ENCODE peak calls at places on chromosome 13, in seven cellular contexts. Z is choroid plexus epithelial cell, E is suprapubic skin, G is upper lobe of left lung, J is heart right ventricle, B is astrocyte of the spinal cord, V is mammary epithelial cell. A is an unnamed sample.

GRCh38 chr13:33752631-33753030 is 65.3 kb upstream of the RFC3 start:
- DNase-seq in G (no peak), Z (no peak), E (no peak), J (no peak), B (no peak), V (no peak), A (no peak)

GRCh38 chr13:46961719-46962118 is 64.9 kb upstream of the HTR2A start:
- DNase-seq in G (no peak), B (peak; percentile 87), Z (peak; percentile 89), E (no peak), J (no peak), V (peak; percentile 81), A (peak; percentile 80)

GRCh38 chr13:110157718-110158117 is 149.2 kb downstream of the COL4A1 start:
- DNase-seq in B (no peak), J (no peak), G (no peak), V (no peak), Z (no peak), E (no peak), A (no peak)

GRCh38 chr13:26067601-26068000 is 15.8 kb upstream of the SHISA2 start:
- DNase-seq in E (no peak), V (no peak), G (no peak), J (no peak), B (no peak), Z (no peak), A (no peak)

GRCh38 chr13:110714798-110715394 is 1.4 kb downstream of the ING1 start:
- DNase-seq in Z (peak; percentile 58), V (no peak), J (peak; percentile 70), B (peak; percentile 47), E (peak; percentile 88), G (peak; percentile 93), A (no peak)

GRCh38 chr13:101751488-101751887 is 299.0 kb downstream of the ITGBL1 start:
- DNase-seq in B (peak; percentile 70), Z (peak; percentile 99), G (no peak), V (peak; percentile 66), E (no peak), J (no peak), A (no peak)

GRCh38 chr13:91389186-91389585 is 9.2 kb upstream of the GPC5 start:
- DNase-seq in E (no peak), V (no peak), B (no peak), J (no peak), G (no peak), Z (no peak), A (no peak)

GRCh38 chr13:45545686-45546409 is 69.7 kb downstream of the ERICH6B start:
- DNase-seq in V (no peak), E (no peak), J (no peak), Z (no peak), B (no peak), G (no peak), A (no peak)

GRCh38 chr13:94435604-94436226 is 43.8 kb downstream of the DCT start:
- DNase-seq in Z (peak; percentile 75), V (peak; percentile 28), J (no peak), E (no peak), G (no peak), B (peak; percentile 67), A (no peak)

GRCh38 chr13:65460136-65460535 is 1770.0 kb downstream of the PCDH9 start:
- DNase-seq in V (no peak), G (no peak), Z (peak; percentile 80), J (no peak), B (peak; percentile 15), E (no peak), A (no peak)

GRCh38 chr13:51714663-51715168 is 89.2 kb downstream of the DHRS12 start:
- DNase-seq in Z (peak; percentile 65), J (no peak), V (peak; percentile 88), E (no peak), B (peak; percentile 64), G (no peak), A (peak; percentile 51)

GRCh38 chr13:25778808-25779207 is 273.0 kb downstream of the SHISA2 start:
- DNase-seq in E (no peak), B (no peak), J (no peak), G (no peak), Z (no peak), V (no peak), A (no peak)

GRCh38 chr13:46392967-46393366 is 5.9 kb upstream of the RUBCNL start:
- DNase-seq in E (no peak), J (no peak), B (peak; percentile 27), Z (no peak), G (no peak), V (peak; percentile 25), A (peak; percentile 71)

GRCh38 chr13:110626510-110626909 is 11.2 kb downstream of the NAXD start:
- DNase-seq in V (no peak), E (no peak), B (no peak), G (no peak), J (no peak), Z (no peak), A (no peak)

GRCh38 chr13:46606915-46607413 is 54.0 kb downstream of the LRCH1 start:
- DNase-seq in E (no peak), J (no peak), V (no peak), G (no peak), B (no peak), Z (no peak), A (no peak)

GRCh38 chr13:87884874-87885273 is 213.7 kb downstream of the SLITRK5 start:
- DNase-seq in J (no peak), V (no peak), G (no peak), Z (peak; percentile 2), E (no peak), B (peak; percentile 52), A (no peak)

GRCh38 chr13:28181413-28181812 is 43.1 kb downstream of the PAN3 start:
- DNase-seq in E (no peak), V (peak; percentile 90), Z (peak; percentile 60), J (no peak), G (no peak), B (peak; percentile 29), A (no peak)

DNA sequence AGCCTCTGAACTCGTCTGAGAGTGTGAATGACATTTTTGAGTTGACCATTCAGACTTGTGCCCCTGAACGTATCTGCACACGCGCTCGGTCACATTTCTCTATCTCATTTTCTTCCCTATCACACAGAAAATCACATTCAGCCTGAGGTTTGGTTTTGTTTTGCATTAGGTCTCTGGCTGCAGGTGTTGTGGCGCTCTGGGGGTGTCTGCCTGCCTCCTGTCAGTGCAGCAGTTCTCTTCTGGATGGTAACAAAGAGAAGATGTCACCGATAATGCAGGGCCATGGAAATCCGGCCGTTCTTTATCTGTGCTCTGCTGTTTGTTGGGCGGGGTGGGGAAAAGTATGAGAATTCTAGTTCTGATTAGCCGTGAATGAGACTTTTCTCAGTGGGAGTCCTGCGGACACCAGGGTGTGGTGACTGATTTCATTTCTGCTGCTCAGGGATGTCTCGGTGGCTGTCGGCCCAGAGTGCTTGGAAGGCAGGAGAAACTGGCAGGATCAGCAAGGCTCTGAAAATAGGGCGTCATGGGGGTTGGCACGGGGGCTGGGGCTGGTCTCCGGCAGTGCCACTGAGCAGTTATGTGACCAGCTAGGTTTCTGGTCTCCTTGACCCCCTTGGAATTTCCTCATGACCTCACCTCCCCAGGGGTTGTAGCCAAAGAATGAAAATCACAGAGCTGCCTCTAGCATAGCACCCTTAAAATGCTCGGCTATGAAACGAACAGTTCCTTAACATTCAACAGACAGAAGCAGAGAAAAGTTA is 5.1 kb downstream of the RNF113B start:
- DNase-seq in J (peak; percentile 39), B (peak; percentile 59), V (no peak), E (no peak), Z (peak; percentile 55), G (peak; percentile 57), A (no peak)
- H3K4me3 ChIP-seq in J (no peak overlapping the region), B (no peak overlapping the region), V (no peak overlapping the region), E (peak overlapping the region; percentile 7), Z (peak overlapping the region; percentile 36), G (no peak overlapping the region), A (no peak overlapping the region)

GRCh38 chr13:22569830-22570229 is 610.9 kb upstream of the SGCG start:
- DNase-seq in Z (no peak), J (no peak), V (no peak), E (no peak), B (no peak), G (no peak), A (no peak)
- TF ChIP-seq CTCF in Z (no peak), J (no peak), V (no peak), E (no peak), B (no peak), G (no peak), A (no peak)

DNA sequence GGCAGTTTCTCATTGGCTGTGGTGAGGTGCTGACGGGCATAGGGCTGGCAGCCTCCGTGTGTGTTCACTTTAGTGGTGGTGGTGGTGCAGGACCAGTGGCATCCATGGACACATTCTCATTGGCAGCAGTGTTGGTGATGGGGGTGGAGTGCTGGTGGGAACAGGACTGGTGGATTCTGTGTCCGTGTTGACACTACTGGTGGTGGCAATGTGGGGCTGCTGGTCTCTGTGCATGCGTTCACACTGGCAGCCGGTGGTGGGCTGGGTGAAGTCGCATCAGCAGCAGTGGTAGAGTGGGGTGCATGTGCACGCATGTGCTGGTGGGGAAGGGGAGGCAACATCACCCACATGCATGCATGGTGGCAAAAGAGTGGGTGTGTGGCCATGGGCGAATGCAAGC is 1471.4 kb upstream of the PCDH20 start:
- DNase-seq in G (peak; percentile 24), E (no peak), V (no peak), Z (no peak), B (no peak), J (no peak), A (no peak)
- H3K4me3 ChIP-seq in G (no peak overlapping the region), E (no peak overlapping the region), V (no peak overlapping the region), Z (no peak overlapping the region), B (no peak overlapping the region), J (no peak overlapping the region), A (no peak overlapping the region)

GRCh38 chr13:95559100-95559499 is 6.6 kb downstream of the CLDN10 start:
- DNase-seq in B (no peak), E (no peak), G (no peak), J (no peak), V (no peak), Z (no peak), A (no peak)

GRCh38 chr13:95568131-95568530 is 15.6 kb downstream of the CLDN10 start:
- DNase-seq in Z (no peak), G (no peak), V (no peak), E (no peak), B (no peak), J (no peak), A (no peak)

GRCh38 chr13:95564948-95565347 is 12.4 kb downstream of the CLDN10 start:
- DNase-seq in E (no peak), G (no peak), Z (peak; percentile 63), B (peak; percentile 62), V (peak; percentile 81), J (no peak), A (no peak)

GRCh38 chr13:95560387-95560786 is 7.9 kb downstream of the CLDN10 start:
- DNase-seq in V (no peak), Z (no peak), J (no peak), B (no peak), G (no peak), E (no peak), A (no peak)

GRCh38 chr13:95564091-95564490 is 11.6 kb downstream of the CLDN10 start:
- DNase-seq in G (no peak), Z (peak; percentile 46), E (no peak), V (no peak), B (peak; percentile 18), J (no peak), A (no peak)
- TF ChIP-seq CTCF in G (no peak), Z (peak; percentile 43), E (no peak), V (peak; percentile 10), B (no peak), J (no peak), A (no peak)

GRCh38 chr13:52849727-52850395 is 1.4 kb upstream of the PCDH8 start:
- DNase-seq in G (peak; percentile 38), V (no peak), J (no peak), E (no peak), B (no peak), Z (no peak), A (no peak)
- H3K4me3 ChIP-seq in G (no peak overlapping the region), V (no peak overlapping the region), J (no peak overlapping the region), E (no peak overlapping the region), B (no peak overlapping the region), Z (no peak overlapping the region), A (peak overlapping the region; percentile 70)